ENCODE peak calls at places on chromosomes 3 and 15, in nine cellular contexts. V is left ventricle myocardium inferior, W is keratinocyte, D is stomach, A is OCI-LY7, X is heart right ventricle, L is psoas muscle, P is A673, E is uterus. C is an unnamed sample.
A peak's percentile ranks its signal among the peaks of the same experiment; 100 is the strongest.

GRCh38 chr3:112734718-112735350 is 93.9 kb upstream of the CCDC80 start:
- DNase-seq in P (peak; percentile 80), D (peak; percentile 65), A (peak; percentile 73), E (peak; percentile 52), X (no peak), W (no peak), V (no peak), L (peak; percentile 42), C (peak; percentile 93)

GRCh38 chr3:189308594-189308993 is 136.8 kb downstream of the TPRG1 start:
- DNase-seq in P (peak; percentile 72), D (no peak), V (no peak), A (no peak), X (no peak), W (no peak), E (no peak), L (no peak), C (no peak)

GRCh38 chr3:122415104-122415744 is 638 bp downstream of the WDR5B start:
- DNase-seq in P (peak; percentile 48), V (no peak), W (no peak), D (peak; percentile 57), X (no peak), E (peak; percentile 16), L (peak; percentile 62), A (peak; percentile 77), C (peak; percentile 91)

GRCh38 chr3:70431906-70432305 is 119.5 kb upstream of the MDFIC2 start:
- DNase-seq in D (no peak), A (no peak), P (no peak), V (no peak), W (no peak), E (no peak), L (no peak), X (no peak), C (no peak)

GRCh38 chr3:25552251-25552650 is 112.5 kb downstream of the TOP2B start:
- DNase-seq in D (no peak), X (no peak), W (no peak), L (no peak), P (no peak), A (no peak), V (no peak), E (no peak), C (no peak)

GRCh38 chr3:107375682-107376081 is 1.6 kb upstream of the CCDC54 start:
- DNase-seq in D (no peak), E (no peak), A (no peak), W (no peak), L (no peak), V (no peak), P (no peak), X (no peak), C (no peak)

GRCh38 chr3:79148786-79149185 is 619.0 kb downstream of the ROBO1 start:
- DNase-seq in E (no peak), V (no peak), X (no peak), L (no peak), W (no peak), D (no peak), A (no peak), P (no peak), C (no peak)

GRCh38 chr15:94411279-94411678 is 179.9 kb downstream of the MCTP2 start:
- DNase-seq in D (no peak), A (peak; percentile 45), P (peak; percentile 5), E (no peak), L (no peak), V (no peak), W (no peak), X (no peak), C (no peak)

GRCh38 chr3:65173841-65174240 is 486.0 kb upstream of the ADAMTS9 start:
- DNase-seq in D (no peak), W (no peak), E (no peak), X (no peak), L (no peak), A (no peak), V (no peak), P (no peak), C (no peak)

GRCh38 chr15:31345606-31346366 is 19.2 kb downstream of the KLF13 start:
- DNase-seq in W (no peak), P (no peak), E (no peak), A (peak; percentile 53), L (peak; percentile 56), V (peak; percentile 14), X (no peak), D (no peak), C (no peak)

GRCh38 chr15:87944051-87944450 is 312.5 kb downstream of the NTRK3 start:
- DNase-seq in E (peak; percentile 78), X (no peak), V (no peak), A (no peak), P (no peak), W (no peak), D (no peak), L (no peak), C (no peak)

GRCh38 chr15:78374436-78375393 is 34.6 kb downstream of the CRABP1 start:
- DNase-seq in E (no peak), A (peak; percentile 2), P (no peak), D (peak; percentile 79), L (no peak), W (peak; percentile 56), X (no peak), V (no peak), C (no peak)

GRCh38 chr3:159451482-159451881 is 537.2 kb upstream of the IL12A start:
- DNase-seq in X (no peak), A (no peak), L (no peak), D (no peak), E (no peak), W (no peak), P (no peak), V (no peak), C (no peak)

GRCh38 chr3:107988464-107989156 is 102.2 kb downstream of the CD47 start:
- DNase-seq in X (peak; percentile 59), L (peak; percentile 63), D (peak; percentile 52), V (peak; percentile 49), W (no peak), E (peak; percentile 42), A (no peak), P (peak; percentile 89), C (peak; percentile 77)

GRCh38 chr3:123143669-123144411 is 57.9 kb upstream of the SEC22A start:
- DNase-seq in E (no peak), P (peak; percentile 88), A (no peak), V (no peak), L (no peak), X (no peak), W (no peak), D (no peak), C (no peak)

DNA sequence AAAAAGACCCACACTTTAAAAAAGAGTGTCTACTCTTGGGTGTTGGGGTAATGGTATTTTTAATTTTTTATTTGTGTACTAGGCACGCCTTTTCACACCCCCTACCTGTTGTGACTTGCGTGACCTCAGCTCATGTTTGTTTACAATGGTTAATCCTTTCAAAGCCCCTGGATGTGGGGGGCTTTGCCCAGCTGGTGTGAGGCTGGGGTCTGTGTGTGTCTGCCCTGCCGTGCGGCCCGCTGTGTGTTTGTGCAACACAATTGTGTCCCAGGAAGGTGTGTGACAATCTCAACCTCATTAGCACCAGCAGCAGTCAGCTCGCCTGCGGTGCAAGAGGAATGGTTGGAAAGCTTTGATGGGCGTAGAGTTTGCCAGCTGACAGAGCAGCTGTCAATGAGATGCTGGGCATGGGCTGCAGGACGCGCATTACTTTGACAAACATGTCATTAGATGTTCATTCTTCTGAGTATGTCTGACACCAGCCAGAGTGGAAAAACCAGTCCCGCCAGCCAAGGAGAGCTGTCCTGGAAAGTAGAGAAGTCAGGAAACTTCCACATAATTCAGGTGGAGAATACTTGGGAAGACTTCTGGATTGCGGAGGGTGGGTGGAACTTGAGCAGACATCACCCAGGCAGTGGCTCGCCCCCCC is 9.6 kb downstream of the LRRK1 start:
- DNase-seq in L (no peak), W (no peak), E (no peak), P (no peak), A (peak; percentile 46), V (no peak), X (no peak), D (no peak), C (peak; percentile 66)
- H3K4me1 ChIP-seq in L (no peaks in the 10 kb centered on the region), W (peaks cover 23% of the 10 kb centered on the region), E (no peaks in the 10 kb centered on the region), P (peaks cover 5% of the 10 kb centered on the region), A (peaks cover 99% of the 10 kb centered on the region), V (no peaks in the 10 kb centered on the region), X (no peaks in the 10 kb centered on the region), D (no peaks in the 10 kb centered on the region), C (peaks cover 98% of the 10 kb centered on the region)

GRCh38 chr3:14153663-14154062 is 24.7 kb downstream of the XPC start:
- DNase-seq in X (no peak), A (no peak), E (no peak), L (no peak), V (no peak), W (no peak), P (no peak), D (no peak), C (no peak)
- H3K36me3 ChIP-seq in X (peaks cover 90% of the 10 kb centered on the region), A (peaks cover 61% of the 10 kb centered on the region), E (no peaks in the 10 kb centered on the region), L (no peaks in the 10 kb centered on the region), V (peaks cover 78% of the 10 kb centered on the region), W (peaks cover 35% of the 10 kb centered on the region), P (peaks cover 25% of the 10 kb centered on the region), D (peaks cover 93% of the 10 kb centered on the region), C (peaks cover 16% of the 10 kb centered on the region)

GRCh38 chr15:90191795-90192494 is 9.2 kb upstream of the SEMA4B start:
- DNase-seq in A (peak; percentile 89), X (peak; percentile 74), P (peak; percentile 51), W (no peak), L (peak; percentile 88), V (peak; percentile 75), D (peak; percentile 85), E (peak; percentile 64), C (peak; percentile 92)

GRCh38 chr15:90189781-90190467 is 11.2 kb upstream of the SEMA4B start:
- DNase-seq in X (no peak), W (no peak), P (no peak), A (no peak), E (no peak), D (no peak), V (no peak), L (no peak), C (peak; percentile 59)

GRCh38 chr15:90190606-90191343 is 10.4 kb upstream of the SEMA4B start:
- DNase-seq in P (no peak), W (no peak), D (peak; percentile 55), L (no peak), X (no peak), A (peak; percentile 80), V (no peak), E (no peak), C (peak; percentile 94)

GRCh38 chr15:90192961-90193786 is 8.0 kb upstream of the SEMA4B start:
- DNase-seq in X (no peak), A (no peak), V (no peak), P (no peak), W (no peak), L (no peak), E (no peak), D (no peak), C (no peak)

GRCh38 chr15:90191344-90191687 is 9.8 kb upstream of the SEMA4B start:
- DNase-seq in E (no peak), P (no peak), W (no peak), L (no peak), X (no peak), A (no peak), V (no peak), D (no peak), C (no peak)
- H3K4me1 ChIP-seq in E (no peaks in the 10 kb centered on the region), P (peaks cover 13% of the 10 kb centered on the region), W (peaks cover 57% of the 10 kb centered on the region), L (peaks cover 15% of the 10 kb centered on the region), X (peaks cover 36% of the 10 kb centered on the region), A (peaks cover 62% of the 10 kb centered on the region), V (peaks cover 65% of the 10 kb centered on the region), D (peaks cover 66% of the 10 kb centered on the region), C (peaks cover 70% of the 10 kb centered on the region)

GRCh38 chr3:134522541-134522940 is 36.7 kb downstream of the CEP63 start:
- DNase-seq in D (no peak), P (no peak), E (no peak), W (no peak), V (no peak), A (no peak), L (no peak), X (no peak), C (no peak)

GRCh38 chr3:134516905-134517304 is 31.0 kb downstream of the CEP63 start:
- DNase-seq in L (no peak), D (no peak), W (no peak), X (no peak), E (no peak), P (no peak), V (no peak), A (no peak), C (no peak)

GRCh38 chr3:134517796-134518195 is 31.9 kb downstream of the CEP63 start:
- DNase-seq in P (no peak), W (no peak), E (no peak), X (no peak), A (no peak), D (no peak), V (no peak), L (no peak), C (no peak)
- H3K36me3 ChIP-seq in P (peaks cover 5% of the 10 kb centered on the region), W (no peaks in the 10 kb centered on the region), E (no peaks in the 10 kb centered on the region), X (peaks cover 5% of the 10 kb centered on the region), A (peaks cover 54% of the 10 kb centered on the region), D (no peaks in the 10 kb centered on the region), V (no peaks in the 10 kb centered on the region), L (no peaks in the 10 kb centered on the region), C (peaks cover 10% of the 10 kb centered on the region)